ENCODE peak calls at places on chromosomes 5 and 9, in seven cellular contexts. M, X, O, Y, N, H and J are unnamed samples.

GRCh38 chr9:77876091-77876490 is 155.5 kb downstream of the GNAQ start:
- DNase-seq in Y (no peak), X (no peak), O (no peak), M (peak; percentile 56), H (peak; percentile 11), N (no peak), J (peak; percentile 37)

GRCh38 chr5:2602451-2603045 is 148.9 kb downstream of the IRX2 start:
- DNase-seq in H (no peak), X (no peak), O (no peak), M (peak; percentile 55), Y (no peak), N (no peak), J (no peak)

GRCh38 chr9:71769175-71770165 is 1.2 kb upstream of the CEMIP2 start:
- DNase-seq in M (peak; percentile 35), H (peak; percentile 94), N (peak; percentile 94), Y (peak; percentile 91), O (peak; percentile 95), X (peak; percentile 75), J (peak; percentile 63)

GRCh38 chr5:107282061-107282460 is 388.7 kb downstream of the EFNA5 start:
- DNase-seq in M (peak; percentile 86), H (no peak), N (no peak), Y (no peak), X (no peak), O (no peak), J (no peak)

GRCh38 chr5:82785941-82786340 is 291.3 kb downstream of the TMEM167A start:
- DNase-seq in M (no peak), Y (no peak), O (no peak), H (no peak), N (no peak), X (no peak), J (no peak)

GRCh38 chr5:104223885-104224773 is 661.5 kb upstream of the NUDT12 start:
- DNase-seq in X (no peak), H (no peak), Y (no peak), M (no peak), O (no peak), N (no peak), J (no peak)

GRCh38 chr5:149228610-149229297 is 42.9 kb upstream of the AFAP1L1 start:
- DNase-seq in N (no peak), O (no peak), X (peak; percentile 56), Y (no peak), H (peak; percentile 62), M (peak; percentile 85), J (no peak)

GRCh38 chr5:100479079-100479688 is 56.0 kb upstream of the FAM174A start:
- DNase-seq in X (peak; percentile 12), O (no peak), N (no peak), M (peak; percentile 15), H (peak; percentile 49), Y (no peak), J (no peak)

GRCh38 chr5:114010362-114010761 is 351.5 kb upstream of the KCNN2 start:
- DNase-seq in Y (no peak), H (no peak), N (no peak), M (peak; percentile 96), X (no peak), O (no peak), J (no peak)

GRCh38 chr9:24545847-24546522 is at the start of gene IZUMO3:
- DNase-seq in H (no peak), N (no peak), X (no peak), O (no peak), Y (no peak), M (no peak), J (no peak)

DNA sequence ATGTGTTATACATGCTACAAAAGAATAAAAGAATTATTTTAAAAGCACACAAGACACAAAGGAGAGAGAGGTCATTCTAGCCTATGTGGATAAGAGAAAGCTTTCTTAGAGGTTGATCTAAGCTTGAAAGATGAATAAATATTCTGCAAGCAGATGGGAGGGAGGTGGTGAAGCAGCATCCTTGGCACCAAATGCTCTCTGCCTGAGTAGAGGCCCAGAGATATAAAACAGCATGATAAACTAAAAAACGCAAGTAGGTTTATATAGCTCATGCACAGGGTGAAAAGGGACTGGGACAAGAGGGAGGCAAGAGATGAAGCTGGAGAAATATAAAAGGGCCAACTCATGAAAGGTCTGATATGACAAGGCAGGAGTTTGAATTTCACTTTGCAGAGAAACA is 283.2 kb upstream of the POU5F2 start:
- DNase-seq in N (no peak), X (no peak), M (no peak), Y (no peak), O (no peak), H (no peak), J (no peak)
- H3K4me3 ChIP-seq in N (no peak overlapping the region), X (no peak overlapping the region), M (no peak overlapping the region), Y (no peak overlapping the region), O (no peak overlapping the region), H (no peak overlapping the region), J (no peak overlapping the region)

GRCh38 chr5:91864902-91865420 is 481.8 kb upstream of the ARRDC3 start:
- DNase-seq in H (no peak), X (no peak), Y (no peak), N (no peak), O (no peak), M (no peak), J (no peak)
- H3K27ac ChIP-seq in H (peak overlapping the region; percentile 23), X (no peak overlapping the region), Y (no peak overlapping the region), N (no peak overlapping the region), O (no peak overlapping the region), M (no peak overlapping the region), J (no peak overlapping the region)

GRCh38 chr5:145887217-145887616 is 14.4 kb upstream of the GRXCR2 start:
- DNase-seq in H (no peak), Y (no peak), X (peak; percentile 50), O (no peak), N (no peak), M (no peak), J (no peak)
- TF ChIP-seq CTCF in H (peak; percentile 5), Y (peak; percentile 4), X (peak; percentile 31), O (no peak), N (no peak), M (peak; percentile 10), J (no peak)

GRCh38 chr5:181241393-181241975 is 2.2 kb downstream of the RACK1 start:
- DNase-seq in Y (peak; percentile 25), M (peak; percentile 77), H (no peak), N (peak; percentile 59), X (peak; percentile 56), O (no peak), J (no peak)
- H3K4me3 ChIP-seq in Y (no peak overlapping the region), M (peak overlapping the region; percentile 99), H (peak overlapping the region; percentile 95), N (no peak overlapping the region), X (peak overlapping the region; percentile 94), O (peak overlapping the region; percentile 72), J (no peak overlapping the region)

GRCh38 chr5:87103616-87104287 is 163.9 kb upstream of the RASA1 start:
- DNase-seq in M (no peak), O (no peak), X (no peak), Y (no peak), N (no peak), H (no peak), J (no peak)
- H3K27ac ChIP-seq in M (no peak overlapping the region), O (no peak overlapping the region), X (no peak overlapping the region), Y (no peak overlapping the region), N (no peak overlapping the region), H (no peak overlapping the region), J (no peak overlapping the region)

GRCh38 chr5:60586307-60586901 is 113.6 kb downstream of the DEPDC1B start:
- DNase-seq in H (peak; percentile 7), M (peak; percentile 23), X (no peak), O (no peak), N (no peak), Y (no peak), J (no peak)
- TF ChIP-seq CTCF in H (peak; percentile 52), M (peak; percentile 36), X (no peak), O (peak; percentile 30), N (peak; percentile 58), Y (no peak), J (peak; percentile 7)